ENCODE peak calls at places on chromosomes 5 and 9, in six cellular contexts. D is IMR-90; M is coronary artery; F is CD4-positive, alpha-beta memory T cell; G is cardiac muscle cell; B is lung. Q is an unnamed sample.

GRCh38 chr9:112846528-112847488 is 43.9 kb downstream of the SLC46A2 start:
- DNase-seq in M (no peak), F (no peak), B (no peak), D (peak; percentile 77), G (peak; percentile 64), Q (no peak)

GRCh38 chr9:127916665-127917581 is at the start of gene ST6GALNAC4:
- DNase-seq in D (peak; percentile 88), F (peak; percentile 92), B (peak; percentile 94), M (peak; percentile 98), G (peak; percentile 96), Q (peak; percentile 95)

GRCh38 chr5:52015760-52016159 is 632.5 kb downstream of the ISL1 start:
- DNase-seq in M (no peak), G (no peak), D (no peak), F (no peak), B (no peak), Q (no peak)

GRCh38 chr5:57839447-57839846 is 356.8 kb upstream of the ACTBL2 start:
- DNase-seq in B (no peak), D (no peak), F (no peak), G (no peak), M (no peak), Q (no peak)

GRCh38 chr5:127517110-127517479 is 345 bp upstream of the PRRC1 start:
- DNase-seq in G (no peak), B (no peak), D (peak; percentile 23), F (no peak), M (no peak), Q (no peak)

GRCh38 chr5:162334944-162335343 is 267.4 kb downstream of the GABRG2 start:
- DNase-seq in B (no peak), G (no peak), M (no peak), F (peak; percentile 31), D (no peak), Q (no peak)

GRCh38 chr5:58804331-58804730 is 221.5 kb downstream of the RAB3C start:
- DNase-seq in M (no peak), B (no peak), F (no peak), G (no peak), D (no peak), Q (no peak)

GRCh38 chr9:96050048-96050875 is 174.8 kb downstream of the ERCC6L2 start:
- DNase-seq in F (no peak), B (no peak), D (no peak), M (no peak), G (no peak), Q (no peak)

GRCh38 chr5:32628049-32628803 is 42.9 kb downstream of the SUB1 start:
- DNase-seq in D (peak; percentile 85), F (no peak), G (peak; percentile 67), B (no peak), M (no peak), Q (no peak)

GRCh38 chr9:16143310-16143709 is 590.5 kb downstream of the CCDC171 start:
- DNase-seq in F (no peak), D (peak; percentile 11), G (no peak), M (no peak), B (no peak), Q (no peak)
- H3K27ac ChIP-seq in F (no peak overlapping the region), D (no peak overlapping the region), G (no peak overlapping the region), M (no peak overlapping the region), B (no peak overlapping the region), Q (no peak overlapping the region)

DNA sequence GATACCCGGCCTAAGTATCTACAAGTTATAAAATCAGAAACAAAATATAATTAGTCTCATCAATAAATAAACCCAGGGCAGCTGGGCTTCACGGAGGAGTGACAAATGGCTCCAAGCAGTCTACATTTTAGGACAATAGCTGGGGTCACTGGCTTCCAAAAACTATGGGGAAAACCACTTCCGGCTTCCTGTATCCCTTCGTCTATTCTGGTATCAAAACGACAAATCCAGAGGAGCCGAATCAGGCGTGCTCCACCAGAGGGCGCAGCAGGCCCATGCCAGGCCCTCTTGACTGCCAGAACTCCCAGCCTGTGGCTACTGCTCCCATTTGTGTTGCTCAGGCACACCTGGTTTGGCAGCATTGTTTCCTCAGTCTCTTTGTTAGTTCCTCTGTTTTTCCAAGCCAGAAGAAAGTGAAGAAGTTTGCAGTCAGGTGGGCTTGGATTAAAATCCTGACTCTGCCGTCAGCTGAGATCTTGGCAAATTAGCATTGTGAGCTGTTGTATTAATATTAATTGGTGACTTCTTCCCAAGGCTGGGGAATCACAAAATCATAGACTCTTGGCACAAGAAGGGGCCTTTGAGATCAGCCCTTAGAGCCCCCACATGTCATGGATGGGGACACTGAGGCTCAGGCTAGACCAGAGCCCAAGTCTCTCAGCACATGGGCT is 11.6 kb upstream of the RAB14 start:
- DNase-seq in M (peak; percentile 91), D (peak; percentile 85), F (peak; percentile 66), B (peak; percentile 90), G (peak; percentile 91), Q (peak; percentile 84)
- H3K27ac ChIP-seq in M (no peak overlapping the region), D (peak overlapping the region; percentile 15), F (no peak overlapping the region), B (peak overlapping the region; percentile 35), G (no peak overlapping the region), Q (no peak overlapping the region)

DNA sequence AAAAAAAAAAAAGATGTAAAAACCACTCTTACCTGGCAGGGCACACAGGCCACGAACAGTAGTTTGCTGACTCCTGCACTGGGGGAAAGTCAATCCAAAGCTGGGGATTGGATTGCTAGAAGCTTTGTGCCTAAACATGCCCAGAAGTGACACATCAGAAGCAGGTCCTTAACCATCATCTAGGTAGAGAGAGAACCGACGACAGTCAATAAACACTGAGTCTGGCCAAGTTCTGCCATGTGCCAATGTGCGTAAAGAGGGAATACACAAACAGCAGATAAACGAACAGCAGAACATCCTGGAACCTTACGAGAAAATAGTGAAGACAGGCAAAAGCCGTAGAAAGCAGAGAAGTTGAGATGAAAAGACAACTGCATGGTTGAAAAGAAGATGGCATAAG is 14.9 kb downstream of the SFXN1 start:
- DNase-seq in D (no peak), M (no peak), G (no peak), F (no peak), B (no peak), Q (no peak)
- H3K27ac ChIP-seq in D (no peak overlapping the region), M (no peak overlapping the region), G (no peak overlapping the region), F (no peak overlapping the region), B (no peak overlapping the region), Q (no peak overlapping the region)

GRCh38 chr9:98927724-98928123 is 16.0 kb upstream of the COL15A1 start:
- DNase-seq in B (no peak), G (no peak), F (no peak), D (no peak), M (no peak), Q (no peak)

GRCh38 chr9:98929866-98930265 is 13.8 kb upstream of the COL15A1 start:
- DNase-seq in B (no peak), M (no peak), G (peak; percentile 42), D (peak; percentile 25), F (no peak), Q (no peak)

GRCh38 chr9:98931543-98931942 is 12.2 kb upstream of the COL15A1 start:
- DNase-seq in F (no peak), D (no peak), B (no peak), M (no peak), G (no peak), Q (no peak)

GRCh38 chr9:98930792-98931191 is 12.9 kb upstream of the COL15A1 start:
- DNase-seq in M (no peak), G (no peak), F (no peak), B (no peak), D (no peak), Q (no peak)

GRCh38 chr9:98929096-98929495 is 14.6 kb upstream of the COL15A1 start:
- DNase-seq in M (no peak), F (no peak), B (no peak), D (peak; percentile 83), G (no peak), Q (no peak)
- H3K27ac ChIP-seq in M (no peak overlapping the region), F (no peak overlapping the region), B (no peak overlapping the region), D (no peak overlapping the region), G (no peak overlapping the region), Q (no peak overlapping the region)

GRCh38 chr5:150022163-150022540 is 21.6 kb downstream of the HMGXB3 start:
- DNase-seq in G (peak; percentile 94), M (no peak), F (no peak), D (peak; percentile 87), B (no peak), Q (no peak)
- H3K27ac ChIP-seq in G (peak overlapping the region; percentile 92), M (no peak overlapping the region), F (no peak overlapping the region), D (no peak overlapping the region), B (peak overlapping the region; percentile 88), Q (no peak overlapping the region)

DNA sequence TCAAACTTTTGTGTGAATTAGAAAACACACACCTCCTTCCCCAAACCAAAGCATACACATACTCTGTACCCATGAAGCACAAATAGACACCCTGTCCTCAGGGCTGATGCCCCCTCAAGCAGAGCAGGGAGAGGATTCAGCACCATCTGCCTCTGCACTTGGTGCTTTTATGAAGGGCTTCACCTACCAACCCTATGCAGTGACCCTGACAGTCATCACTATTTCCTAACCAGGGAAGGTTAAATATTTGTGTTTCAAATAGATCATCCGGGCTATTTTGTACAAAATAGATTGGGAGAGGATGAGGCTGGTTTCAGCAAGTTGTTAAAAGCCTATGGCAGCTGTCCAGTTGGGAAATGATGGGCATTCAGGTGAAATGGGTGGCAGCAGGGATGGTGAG is 396.2 kb downstream of the ZSWIM6 start:
- DNase-seq in F (no peak), D (no peak), G (no peak), M (no peak), B (no peak), Q (no peak)
- H3K27ac ChIP-seq in F (no peak overlapping the region), D (no peak overlapping the region), G (no peak overlapping the region), M (no peak overlapping the region), B (no peak overlapping the region), Q (no peak overlapping the region)